ENCODE peak calls at places on chromosomes 2 and 18, in eight cellular contexts. G is psoas muscle, H is stomach, V is HFF-Myc, O is sigmoid colon, N is progenitor cell of endocrine pancreas, P is foreskin keratinocyte, B is GM10248. Q is an unnamed sample.

GRCh38 chr18:68104036-68104435 is 587.5 kb upstream of the DSEL start:
- DNase-seq in G (no peak), H (no peak), V (no peak), O (no peak), N (no peak), P (peak; percentile 10), B (no peak), Q (no peak)

GRCh38 chr2:157107877-157108276 is 149.6 kb upstream of the GALNT5 start:
- DNase-seq in G (no peak), H (no peak), V (peak; percentile 20), O (no peak), N (no peak), P (peak; percentile 87), B (no peak), Q (no peak)

GRCh38 chr2:119137502-119137901 is 21.0 kb downstream of the C1QL2 start:
- DNase-seq in G (no peak), H (no peak), V (no peak), O (no peak), N (no peak), P (no peak), B (no peak), Q (no peak)

GRCh38 chr18:74013955-74014354 is 133.7 kb downstream of the FBXO15 start:
- DNase-seq in G (no peak), H (no peak), V (peak; percentile 32), O (no peak), N (no peak), P (peak; percentile 78), B (no peak), Q (no peak)

GRCh38 chr2:237978058-237978712 is 11.4 kb downstream of the UBE2F start:
- DNase-seq in G (no peak), H (peak; percentile 17), V (no peak), O (peak; percentile 71), N (no peak), P (no peak), B (no peak), Q (no peak)

GRCh38 chr2:37643102-37644078 is 28.1 kb downstream of the CDC42EP3 start:
- DNase-seq in G (no peak), H (no peak), V (no peak), O (no peak), N (no peak), P (no peak), B (no peak), Q (no peak)

GRCh38 chr2:223532161-223532560 is 70.0 kb downstream of the SCG2 start:
- DNase-seq in G (no peak), H (no peak), V (no peak), O (no peak), N (no peak), P (no peak), B (no peak), Q (no peak)

GRCh38 chr18:31512203-31512764 is 14.3 kb downstream of the DSG2 start:
- DNase-seq in G (no peak), H (peak; percentile 32), V (no peak), O (no peak), N (no peak), P (peak; percentile 95), B (no peak), Q (no peak)

GRCh38 chr18:55857961-55858360 is 270.0 kb upstream of the TCF4 start:
- DNase-seq in G (no peak), H (no peak), V (no peak), O (no peak), N (no peak), P (no peak), B (no peak), Q (no peak)

GRCh38 chr2:8682719-8683667 is 1.1 kb downstream of the ID2 start:
- DNase-seq in G (no peak), H (peak; percentile 45), V (no peak), O (peak; percentile 74), N (no peak), P (peak; percentile 52), B (no peak), Q (no peak)

GRCh38 chr2:8680931-8681760 is 710 bp upstream of the ID2 start:
- DNase-seq in G (no peak), H (peak; percentile 73), V (no peak), O (peak; percentile 82), N (peak; percentile 58), P (peak; percentile 50), B (no peak), Q (peak; percentile 46)

GRCh38 chr2:8679827-8680731 is 1.8 kb upstream of the ID2 start:
- DNase-seq in G (no peak), H (peak; percentile 76), V (no peak), O (peak; percentile 77), N (no peak), P (no peak), B (no peak), Q (peak; percentile 32)

GRCh38 chr2:8684421-8684884 is 2.6 kb downstream of the ID2 start:
- DNase-seq in G (no peak), H (no peak), V (no peak), O (no peak), N (no peak), P (no peak), B (no peak), Q (no peak)

DNA sequence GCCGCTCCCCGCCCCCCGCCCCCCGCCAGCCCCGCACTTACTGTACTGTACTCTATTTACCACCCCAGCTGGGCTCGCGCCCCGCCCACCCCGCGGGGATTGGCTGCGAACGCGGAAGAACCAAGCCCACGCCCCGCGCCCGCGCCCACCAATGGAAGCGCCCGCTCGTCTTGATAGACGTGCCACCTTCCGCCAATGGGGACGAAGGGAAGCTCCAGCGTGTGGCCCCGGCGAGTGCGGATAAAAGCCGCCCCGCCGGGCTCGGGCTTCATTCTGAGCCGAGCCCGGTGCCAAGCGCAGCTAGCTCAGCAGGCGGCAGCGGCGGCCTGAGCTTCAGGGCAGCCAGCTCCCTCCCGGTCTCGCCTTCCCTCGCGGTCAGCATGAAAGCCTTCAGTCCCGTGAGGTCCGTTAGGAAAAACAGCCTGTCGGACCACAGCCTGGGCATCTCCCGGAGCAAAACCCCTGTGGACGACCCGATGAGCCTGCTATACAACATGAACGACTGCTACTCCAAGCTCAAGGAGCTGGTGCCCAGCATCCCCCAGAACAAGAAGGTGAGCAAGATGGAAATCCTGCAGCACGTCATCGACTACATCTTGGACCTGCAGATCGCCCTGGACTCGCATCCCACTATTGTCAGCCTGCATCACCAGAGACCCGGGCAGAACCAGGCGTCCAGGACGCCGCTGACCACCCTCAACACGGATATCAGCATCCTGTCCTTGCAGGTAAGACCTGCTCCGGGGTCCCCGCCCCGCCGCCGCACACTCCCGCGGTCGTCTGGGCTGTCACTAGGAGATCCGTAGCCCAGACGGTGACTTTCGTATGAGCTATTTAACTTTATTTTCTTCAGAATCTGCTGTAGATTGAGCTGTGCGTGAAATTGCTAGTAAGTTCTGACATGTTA is at the start of gene ID2:
- DNase-seq in G (peak; percentile 99), H (peak; percentile 99), V (peak; percentile 90), O (peak; percentile 100), N (peak; percentile 100), P (peak; percentile 89), B (peak; percentile 98), Q (peak; percentile 99)
- TF ChIP-seq CTCF in G (no peak), H (no peak), V (no peak), O (no peak), N (no peak), P (peak; percentile 19), B (no peak), Q (no peak)

DNA sequence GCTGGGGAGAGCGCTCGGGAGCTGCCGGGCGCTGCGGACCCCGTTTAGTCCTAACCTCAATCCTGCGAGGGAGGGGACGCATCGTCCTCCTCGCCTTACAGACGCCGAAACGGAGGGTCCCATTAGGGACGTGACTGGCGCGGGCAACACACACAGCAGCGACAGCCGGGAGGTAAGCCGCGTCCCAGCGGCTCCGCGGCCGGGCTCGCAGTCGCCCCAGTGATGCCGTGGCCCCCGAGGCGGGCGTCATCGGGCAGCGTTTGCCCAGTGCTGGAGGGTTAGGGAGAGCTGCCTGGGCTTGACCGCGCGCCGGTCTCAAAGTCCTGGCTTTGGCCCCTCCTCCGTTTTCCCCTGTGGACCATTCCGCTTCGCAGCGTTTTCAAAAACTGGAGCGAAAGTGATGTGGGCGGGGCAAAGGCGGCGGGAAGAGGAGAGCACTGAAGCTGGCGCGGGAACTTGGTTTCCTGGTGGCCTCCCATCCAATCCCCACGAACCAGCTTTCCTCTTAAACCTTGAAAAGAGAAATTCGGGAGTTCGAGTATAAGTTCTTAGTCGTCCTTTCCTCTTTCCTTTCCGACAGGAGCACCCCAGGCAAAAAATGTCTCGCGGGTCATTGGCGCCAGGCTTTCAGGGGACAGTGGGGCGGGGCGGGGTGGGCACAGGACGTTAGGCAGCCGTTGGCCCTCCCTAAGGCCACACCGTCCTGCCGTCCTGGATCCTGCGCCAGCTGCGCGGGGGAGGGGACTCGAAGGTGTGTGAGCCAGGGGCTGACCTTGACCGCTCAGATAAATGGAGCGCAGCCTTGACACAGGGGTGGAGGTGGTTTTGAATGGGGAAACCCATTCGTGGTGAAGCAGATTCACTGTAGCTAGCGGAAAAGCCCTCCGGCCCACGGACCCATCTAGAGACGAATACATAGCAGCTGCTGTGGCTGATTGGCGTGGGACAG is 819 bp downstream of the TYMS start:
- DNase-seq in G (peak; percentile 81), H (peak; percentile 84), V (peak; percentile 86), O (peak; percentile 88), N (peak; percentile 71), P (peak; percentile 88), B (peak; percentile 82), Q (peak; percentile 87)
- TF ChIP-seq CTCF in G (no peak), H (no peak), V (no peak), O (no peak), N (no peak), P (no peak), B (no peak), Q (no peak)

GRCh38 chr2:85231242-85231805 is 96.5 kb downstream of the TGOLN2 start:
- DNase-seq in G (no peak), H (no peak), V (no peak), O (no peak), N (no peak), P (no peak), B (no peak), Q (no peak)
- TF ChIP-seq CTCF in G (no peak), H (no peak), V (no peak), O (no peak), N (peak; percentile 18), P (peak; percentile 9), B (no peak), Q (no peak)

GRCh38 chr2:230319211-230319862 is 7.7 kb upstream of the SP140L start:
- DNase-seq in G (no peak), H (no peak), V (no peak), O (no peak), N (no peak), P (no peak), B (peak; percentile 60), Q (no peak)

GRCh38 chr2:230318190-230319121 is 8.5 kb upstream of the SP140L start:
- DNase-seq in G (no peak), H (no peak), V (no peak), O (no peak), N (no peak), P (no peak), B (peak; percentile 57), Q (no peak)

GRCh38 chr2:230312638-230313037 is 14.4 kb upstream of the SP140L start:
- DNase-seq in G (no peak), H (no peak), V (no peak), O (no peak), N (no peak), P (peak; percentile 70), B (no peak), Q (no peak)

GRCh38 chr2:230321031-230321430 is 6.0 kb upstream of the SP140L start:
- DNase-seq in G (no peak), H (no peak), V (no peak), O (no peak), N (no peak), P (no peak), B (no peak), Q (no peak)

DNA sequence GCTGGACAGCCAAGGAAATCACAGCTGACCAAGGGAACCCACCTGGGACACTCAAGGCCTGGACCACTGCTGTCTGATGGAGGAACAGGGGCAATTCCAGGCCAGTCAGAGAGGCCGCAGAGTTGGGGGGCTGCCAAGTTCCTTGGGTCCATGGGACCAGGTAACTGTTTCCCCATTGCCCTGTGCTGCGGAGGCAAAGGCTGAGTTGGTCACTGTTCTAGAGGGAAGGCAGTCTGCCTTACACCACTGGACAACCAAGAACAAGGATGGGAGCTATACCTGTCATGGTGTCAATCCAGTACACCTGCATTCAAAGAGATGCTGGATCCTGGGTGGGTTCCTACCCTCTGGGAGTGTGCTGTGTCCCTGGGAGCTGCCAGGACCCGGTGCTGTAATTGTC is 9.6 kb upstream of the SP140L start:
- DNase-seq in G (no peak), H (no peak), V (no peak), O (no peak), N (no peak), P (no peak), B (no peak), Q (no peak)
- TF ChIP-seq CTCF in G (no peak), H (no peak), V (no peak), O (no peak), N (no peak), P (no peak), B (no peak), Q (no peak)